ENCODE peak calls at places on chromosomes 2 and 18, in six cellular contexts. G, H, Z, E, N and I are unnamed samples.

GRCh38 chr2:9206991-9207640 is 504 bp downstream of the ASAP2 start:
- DNase-seq in Z (no peak), H (no peak), G (no peak), E (peak), N (no peak), I (no peak)

GRCh38 chr2:109144271-109144670 is 15.3 kb downstream of the SH3RF3 start:
- DNase-seq in H (no peak), Z (peak), N (no peak), G (no peak), E (no peak), I (no peak)

GRCh38 chr2:148643998-148644884 is at the start of gene EPC2:
- DNase-seq in H (peak), Z (peak), G (peak), N (peak), E (peak), I (peak)

GRCh38 chr2:134178109-134178877 is 75.6 kb upstream of the MGAT5 start:
- DNase-seq in N (no peak), E (peak), H (no peak), G (no peak), Z (peak), I (no peak)

GRCh38 chr18:26312196-26312595 is 86.0 kb downstream of the TAF4B start:
- DNase-seq in Z (no peak), N (no peak), E (no peak), G (no peak), H (no peak), I (no peak)

GRCh38 chr2:226793615-226794014 is 6.0 kb downstream of the IRS1 start:
- DNase-seq in H (no peak), E (no peak), G (no peak), N (no peak), Z (no peak), I (no peak)

GRCh38 chr2:10232096-10232815 is 70.4 kb upstream of the HPCAL1 start:
- DNase-seq in N (no peak), Z (no peak), H (no peak), E (no peak), G (peak), I (no peak)

GRCh38 chr18:79283341-79283879 is 112.3 kb upstream of the NFATC1 start:
- DNase-seq in G (no peak), H (no peak), N (no peak), Z (no peak), E (no peak), I (no peak)

GRCh38 chr2:196758474-196759377 is 40.8 kb downstream of the GTF3C3 start:
- DNase-seq in E (peak), Z (no peak), H (no peak), G (no peak), N (no peak), I (no peak)

GRCh38 chr2:120053891-120054290 is 41.0 kb downstream of the EPB41L5 start:
- DNase-seq in G (no peak), E (no peak), H (no peak), N (no peak), Z (no peak), I (no peak)